ENCODE peak calls at places on chromosomes 4 and X, in eight cellular contexts. I is PC-3, L is neural progenitor cell, G is SK-N-SH, Z is hepatocyte, S is MM.1S, Y is HCT116, N is GM23338. W is an unnamed sample.
A peak's percentile ranks its signal among the peaks of the same experiment; 100 is the strongest.

GRCh38 chrX:94560930-94561329 is 886.9 kb downstream of the FAM133A start:
- DNase-seq in I (no peak), L (no peak), G (no peak), Z (no peak), S (no peak), Y (no peak), N (no peak), W (no peak)

GRCh38 chr4:189202182-189202868 is 738.3 kb upstream of the FRG1 start:
- DNase-seq in I (peak; percentile 44), L (peak; percentile 79), G (peak; percentile 45), Z (peak; percentile 83), S (peak; percentile 80), Y (peak; percentile 28), N (peak; percentile 68), W (peak; percentile 35)

GRCh38 chrX:107669885-107670628 is 41.7 kb downstream of the PRPS1 start:
- DNase-seq in I (no peak), L (no peak), G (no peak), Z (no peak), S (no peak), Y (no peak), N (no peak), W (no peak)

GRCh38 chrX:131617182-131617581 is 73.3 kb downstream of the OR13H1 start:
- DNase-seq in I (peak; percentile 68), L (no peak), G (no peak), Z (no peak), S (no peak), Y (no peak), N (no peak), W (no peak)

GRCh38 chr4:11720292-11720691 is 291.6 kb upstream of the HS3ST1 start:
- DNase-seq in I (peak; percentile 67), L (peak; percentile 53), G (peak; percentile 4), Z (peak; percentile 71), S (peak; percentile 39), Y (no peak), N (peak; percentile 45), W (no peak)

GRCh38 chr4:30903493-30903892 is 183.3 kb downstream of the PCDH7 start:
- DNase-seq in I (peak; percentile 12), L (no peak), G (no peak), Z (no peak), S (no peak), Y (no peak), N (no peak), W (no peak)

GRCh38 chr4:128660361-128660964 is 149.0 kb upstream of the JADE1 start:
- DNase-seq in I (no peak), L (no peak), G (no peak), Z (peak; percentile 28), S (no peak), Y (no peak), N (no peak), W (no peak)

GRCh38 chr4:76830612-76831474 is 67.1 kb downstream of the SOWAHB start:
- DNase-seq in I (peak; percentile 80), L (peak; percentile 50), G (no peak), Z (peak; percentile 86), S (no peak), Y (peak; percentile 47), N (peak; percentile 37), W (no peak)

GRCh38 chr4:91519155-91519554 is 784.6 kb upstream of the GRID2 start:
- DNase-seq in I (no peak), L (no peak), G (no peak), Z (no peak), S (no peak), Y (no peak), N (no peak), W (no peak)

GRCh38 chrX:45508459-45508858 is 307.8 kb upstream of the DIPK2B start:
- DNase-seq in I (peak; percentile 72), L (no peak), G (no peak), Z (no peak), S (no peak), Y (no peak), N (no peak), W (no peak)

GRCh38 chr4:101753702-101754101 is 36.8 kb upstream of the BANK1 start:
- DNase-seq in I (no peak), L (no peak), G (no peak), Z (no peak), S (no peak), Y (no peak), N (no peak), W (no peak)

GRCh38 chr4:103012085-103012484 is 7.4 kb downstream of the SLC9B1 start:
- DNase-seq in I (peak; percentile 55), L (no peak), G (no peak), Z (peak; percentile 59), S (no peak), Y (no peak), N (no peak), W (no peak)

GRCh38 chrX:1657367-1658082 is 42.7 kb downstream of the ASMT start:
- DNase-seq in I (peak; percentile 25), L (peak; percentile 42), G (no peak), Z (no peak), S (no peak), Y (no peak), N (no peak), W (peak; percentile 66)

GRCh38 chrX:105564536-105564935 is 257.8 kb upstream of the NRK start:
- DNase-seq in I (peak; percentile 84), L (no peak), G (no peak), Z (no peak), S (no peak), Y (no peak), N (no peak), W (no peak)

GRCh38 chr4:54585321-54586000 is 72.3 kb upstream of the KIT start:
- DNase-seq in I (peak; percentile 22), L (no peak), G (no peak), Z (peak; percentile 36), S (no peak), Y (no peak), N (no peak), W (no peak)

GRCh38 chr4:30882443-30882842 is 162.3 kb downstream of the PCDH7 start:
- DNase-seq in I (no peak), L (no peak), G (no peak), Z (no peak), S (no peak), Y (no peak), N (no peak), W (no peak)

GRCh38 chr4:173538148-173538902 is 8.3 kb upstream of the HAND2 start:
- DNase-seq in I (no peak), L (peak; percentile 61), G (peak; percentile 68), Z (no peak), S (peak; percentile 19), Y (no peak), N (peak; percentile 58), W (no peak)

GRCh38 chrX:45824471-45824870 is 623.8 kb upstream of the DIPK2B start:
- DNase-seq in I (peak; percentile 96), L (peak; percentile 30), G (peak; percentile 21), Z (peak; percentile 57), S (no peak), Y (peak; percentile 89), N (peak; percentile 27), W (no peak)

GRCh38 chr4:187128226-187128625 is 404.6 kb upstream of the FAT1 start:
- DNase-seq in I (peak; percentile 40), L (no peak), G (no peak), Z (no peak), S (no peak), Y (no peak), N (no peak), W (no peak)

DNA sequence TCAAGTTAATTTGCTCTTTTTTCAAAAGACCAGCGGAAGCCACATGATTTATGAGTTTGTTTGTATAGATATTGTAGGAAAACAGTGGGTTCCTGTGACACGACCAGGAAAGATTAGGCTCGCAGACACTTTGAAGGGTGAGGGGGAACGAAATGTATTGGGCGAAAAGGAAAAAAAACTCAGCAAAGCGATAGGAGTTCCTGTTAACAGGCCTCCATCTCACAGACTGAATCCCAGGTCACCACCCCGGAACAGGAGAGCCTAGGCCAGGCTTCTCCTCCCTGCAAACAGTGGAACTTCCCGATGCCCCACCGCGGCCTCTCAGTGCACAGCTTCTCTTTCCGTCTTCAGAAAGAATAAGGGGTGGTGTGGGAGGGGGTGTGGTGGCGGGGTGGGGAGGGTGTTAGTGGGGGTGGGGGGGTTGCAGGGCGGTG is 181.8 kb upstream of the GPRIN3 start:
- DNase-seq in I (no peak), L (no peak), G (peak; percentile 9), Z (no peak), S (no peak), Y (no peak), N (peak; percentile 57), W (no peak)
- TF ChIP-seq EZH2phosphoT487 in I (no peak), L (no peak), G (no peak), Z (no peak), S (no peak), Y (no peak), N (no peak), W (no peak)

GRCh38 chr4:107500551-107500950 is 219.5 kb downstream of the PAPSS1 start:
- DNase-seq in I (no peak), L (no peak), G (no peak), Z (no peak), S (no peak), Y (no peak), N (peak; percentile 40), W (no peak)
- TF ChIP-seq CTCF in I (no peak), L (no peak), G (no peak), Z (no peak), S (no peak), Y (no peak), N (no peak), W (no peak)

GRCh38 chrX:153902388-153902787 is 2.1 kb upstream of the AVPR2 start:
- DNase-seq in I (peak; percentile 24), L (no peak), G (peak; percentile 59), Z (no peak), S (no peak), Y (no peak), N (no peak), W (no peak)

GRCh38 chrX:153903991-153904957 is at the start of gene AVPR2:
- DNase-seq in I (no peak), L (no peak), G (peak; percentile 38), Z (no peak), S (no peak), Y (no peak), N (no peak), W (peak; percentile 14)

GRCh38 chrX:153901753-153902140 is 2.7 kb upstream of the AVPR2 start:
- DNase-seq in I (no peak), L (no peak), G (peak; percentile 27), Z (no peak), S (no peak), Y (no peak), N (no peak), W (no peak)

GRCh38 chrX:153905481-153906095 is 1.1 kb downstream of the AVPR2 start:
- DNase-seq in I (no peak), L (no peak), G (peak; percentile 29), Z (no peak), S (no peak), Y (no peak), N (no peak), W (no peak)

GRCh38 chrX:153903238-153903980 is 1.1 kb upstream of the AVPR2 start:
- DNase-seq in I (no peak), L (no peak), G (peak; percentile 54), Z (no peak), S (no peak), Y (no peak), N (no peak), W (peak; percentile 35)
- TF ChIP-seq EZH2phosphoT487 in I (no peak), L (no peak), G (no peak), Z (no peak), S (no peak), Y (no peak), N (no peak), W (no peak)

DNA sequence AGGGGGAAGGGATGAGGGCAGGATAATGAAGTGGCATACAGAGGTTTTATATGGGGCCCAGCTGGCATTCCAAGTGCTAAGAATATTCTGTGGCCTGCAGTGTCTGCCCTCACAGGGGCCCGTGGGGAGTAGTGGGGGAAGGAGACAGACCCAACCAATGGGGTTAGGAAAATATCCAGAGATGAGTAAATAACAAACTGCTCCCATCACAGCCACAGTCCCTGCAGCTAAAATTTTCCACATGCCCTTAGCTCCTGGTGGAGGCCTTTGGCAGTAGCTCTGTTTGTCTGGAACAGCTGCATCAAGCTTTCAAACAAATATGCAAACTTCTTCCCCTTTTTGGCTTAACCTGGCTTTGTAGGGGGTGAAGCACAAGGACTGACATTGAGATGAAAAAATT is 3.1 kb downstream of the SRPX2 start:
- DNase-seq in I (no peak), L (no peak), G (no peak), Z (peak; percentile 18), S (no peak), Y (no peak), N (no peak), W (peak; percentile 14)
- TF ChIP-seq CTCF in I (no peak), L (no peak), G (no peak), Z (no peak), S (no peak), Y (no peak), N (no peak), W (no peak)

W was measured in OCI-LY7.